ENCODE peak calls at places on chromosome 13, in nine cellular contexts. D, Y, V, H, Z, U, F, I and X are unnamed samples.
A peak's percentile ranks its signal among the peaks of the same experiment; 100 is the strongest.

GRCh38 chr13:31221057-31221456 is 21.3 kb downstream of the B3GLCT start:
- DNase-seq in D (no peak), Y (no peak), V (no peak), H (no peak), Z (no peak), U (no peak), F (no peak), I (no peak), X (no peak)

GRCh38 chr13:76019421-76020044 is 383.4 kb downstream of the LMO7 start:
- DNase-seq in D (peak; percentile 61), Y (no peak), V (peak; percentile 36), H (no peak), Z (peak; percentile 4), U (no peak), F (peak; percentile 59), I (no peak), X (no peak)

GRCh38 chr13:73998631-73999030 is 135.6 kb downstream of the KLF12 start:
- DNase-seq in D (no peak), Y (no peak), V (no peak), H (no peak), Z (no peak), U (no peak), F (no peak), I (no peak), X (no peak)

GRCh38 chr13:95176611-95177259 is 124.5 kb downstream of the ABCC4 start:
- DNase-seq in D (no peak), Y (no peak), V (no peak), H (no peak), Z (no peak), U (peak; percentile 54), F (no peak), I (peak; percentile 21), X (no peak)

GRCh38 chr13:107202371-107203023 is 634.6 kb upstream of the ARGLU1 start:
- DNase-seq in D (peak; percentile 79), Y (no peak), V (no peak), H (no peak), Z (no peak), U (no peak), F (peak; percentile 55), I (no peak), X (peak; percentile 80)

GRCh38 chr13:84609716-84610115 is 727.4 kb upstream of the SLITRK1 start:
- DNase-seq in D (peak; percentile 3), Y (no peak), V (no peak), H (no peak), Z (peak; percentile 64), U (no peak), F (no peak), I (no peak), X (no peak)

GRCh38 chr13:31629085-31629785 is 110.1 kb upstream of the RXFP2 start:
- DNase-seq in D (no peak), Y (no peak), V (no peak), H (no peak), Z (peak; percentile 64), U (no peak), F (no peak), I (no peak), X (no peak)

GRCh38 chr13:47420012-47420411 is 523.2 kb upstream of the HTR2A start:
- DNase-seq in D (no peak), Y (no peak), V (no peak), H (no peak), Z (no peak), U (no peak), F (no peak), I (no peak), X (no peak)

GRCh38 chr13:23450340-23451046 is 17.0 kb upstream of the SACS start:
- DNase-seq in D (no peak), Y (no peak), V (no peak), H (peak; percentile 19), Z (no peak), U (no peak), F (no peak), I (no peak), X (no peak)

GRCh38 chr13:110304256-110304655 is 2.7 kb downstream of the COL4A1 start:
- DNase-seq in D (no peak), Y (no peak), V (no peak), H (peak; percentile 60), Z (peak; percentile 77), U (no peak), F (no peak), I (no peak), X (peak; percentile 67)

GRCh38 chr13:42260885-42261654 is 10.9 kb upstream of the AKAP11 start:
- DNase-seq in D (no peak), Y (no peak), V (no peak), H (no peak), Z (no peak), U (no peak), F (no peak), I (no peak), X (no peak)

GRCh38 chr13:110516500-110516899 is 45.0 kb downstream of the RAB20 start:
- DNase-seq in D (no peak), Y (no peak), V (no peak), H (no peak), Z (no peak), U (no peak), F (no peak), I (no peak), X (no peak)

GRCh38 chr13:113794764-113795173 is 35.7 kb downstream of the TMEM255B start:
- DNase-seq in D (no peak), Y (no peak), V (no peak), H (no peak), Z (no peak), U (no peak), F (no peak), I (no peak), X (peak; percentile 68)